ENCODE peak calls at places on chromosomes 6 and 20, in five cellular contexts. One of them, this sample, is unnamed.

GRCh38 chr20:8524716-8525343 is 392.8 kb downstream of the PLCB1 start:
- DNase-seq in kidney tubule cell: no peak
- DNase-seq in activated CD4-positive, alpha-beta T cell treated with anti-CD3 and anti-CD28 coated beads for 1 hour: no peak
- DNase-seq in GM23248: no peak
- DNase-seq in right lobe of liver: no peak
- DNase-seq in this sample: peak; percentile 27

GRCh38 chr6:73823046-73823735 is 127.2 kb downstream of the CD109 start:
- DNase-seq in kidney tubule cell: no peak
- DNase-seq in activated CD4-positive, alpha-beta T cell treated with anti-CD3 and anti-CD28 coated beads for 1 hour: no peak
- DNase-seq in right lobe of liver: no peak
- DNase-seq in GM23248: no peak
- DNase-seq in this sample: no peak

GRCh38 chr6:114315841-114316595 is 26.8 kb downstream of the HS3ST5 start:
- DNase-seq in activated CD4-positive, alpha-beta T cell treated with anti-CD3 and anti-CD28 coated beads for 1 hour: no peak
- DNase-seq in GM23248: no peak
- DNase-seq in kidney tubule cell: peak; percentile 9
- DNase-seq in right lobe of liver: no peak
- DNase-seq in this sample: peak; percentile 26

GRCh38 chr6:46325561-46326525 is 155.1 kb upstream of the ENPP5 start:
- DNase-seq in GM23248: peak; percentile 80
- DNase-seq in kidney tubule cell: peak; percentile 75
- DNase-seq in right lobe of liver: no peak
- DNase-seq in activated CD4-positive, alpha-beta T cell treated with anti-CD3 and anti-CD28 coated beads for 1 hour: no peak
- DNase-seq in this sample: peak; percentile 85

GRCh38 chr20:23340524-23340923 is 10.1 kb upstream of the NXT1 start:
- DNase-seq in GM23248: peak; percentile 76
- DNase-seq in activated CD4-positive, alpha-beta T cell treated with anti-CD3 and anti-CD28 coated beads for 1 hour: no peak
- DNase-seq in kidney tubule cell: peak; percentile 68
- DNase-seq in right lobe of liver: peak; percentile 34
- DNase-seq in this sample: peak; percentile 64

GRCh38 chr6:170250451-170250850 is 40.4 kb downstream of the DLL1 start:
- DNase-seq in kidney tubule cell: no peak
- DNase-seq in activated CD4-positive, alpha-beta T cell treated with anti-CD3 and anti-CD28 coated beads for 1 hour: no peak
- DNase-seq in right lobe of liver: no peak
- DNase-seq in GM23248: no peak
- DNase-seq in this sample: no peak

GRCh38 chr6:158769228-158769627 is 49.9 kb downstream of the EZR start:
- DNase-seq in right lobe of liver: no peak
- DNase-seq in activated CD4-positive, alpha-beta T cell treated with anti-CD3 and anti-CD28 coated beads for 1 hour: no peak
- DNase-seq in GM23248: no peak
- DNase-seq in kidney tubule cell: no peak
- DNase-seq in this sample: no peak

GRCh38 chr6:69936674-69937363 is 70.5 kb downstream of the COL19A1 start:
- DNase-seq in GM23248: peak; percentile 53
- DNase-seq in right lobe of liver: no peak
- DNase-seq in kidney tubule cell: peak; percentile 37
- DNase-seq in activated CD4-positive, alpha-beta T cell treated with anti-CD3 and anti-CD28 coated beads for 1 hour: no peak
- DNase-seq in this sample: peak; percentile 80

GRCh38 chr20:57716202-57716601 is 6.4 kb upstream of the PMEPA1 start:
- DNase-seq in kidney tubule cell: peak; percentile 89
- DNase-seq in activated CD4-positive, alpha-beta T cell treated with anti-CD3 and anti-CD28 coated beads for 1 hour: no peak
- DNase-seq in GM23248: peak; percentile 92
- DNase-seq in right lobe of liver: no peak
- DNase-seq in this sample: peak; percentile 83

GRCh38 chr6:30915591-30915946 is 1.5 kb downstream of the VARS2 start:
- DNase-seq in activated CD4-positive, alpha-beta T cell treated with anti-CD3 and anti-CD28 coated beads for 1 hour: no peak
- DNase-seq in GM23248: peak; percentile 77
- DNase-seq in kidney tubule cell: peak; percentile 83
- DNase-seq in right lobe of liver: no peak
- DNase-seq in this sample: peak; percentile 77

GRCh38 chr20:57957397-57958049 is 247.7 kb upstream of the PMEPA1 start:
- DNase-seq in right lobe of liver: no peak
- DNase-seq in GM23248: peak; percentile 81
- DNase-seq in activated CD4-positive, alpha-beta T cell treated with anti-CD3 and anti-CD28 coated beads for 1 hour: no peak
- DNase-seq in kidney tubule cell: peak; percentile 65
- DNase-seq in this sample: peak; percentile 23

GRCh38 chr6:6566766-6567165 is 21.8 kb upstream of the LY86 start:
- DNase-seq in GM23248: no peak
- DNase-seq in right lobe of liver: no peak
- DNase-seq in activated CD4-positive, alpha-beta T cell treated with anti-CD3 and anti-CD28 coated beads for 1 hour: no peak
- DNase-seq in kidney tubule cell: no peak
- DNase-seq in this sample: no peak

GRCh38 chr20:48186915-48187314 is 401.6 kb upstream of the SULF2 start:
- DNase-seq in activated CD4-positive, alpha-beta T cell treated with anti-CD3 and anti-CD28 coated beads for 1 hour: no peak
- DNase-seq in right lobe of liver: no peak
- DNase-seq in kidney tubule cell: no peak
- DNase-seq in GM23248: peak; percentile 10
- DNase-seq in this sample: peak; percentile 53

GRCh38 chr6:6801002-6801329 is 212.4 kb downstream of the LY86 start:
- DNase-seq in right lobe of liver: no peak
- DNase-seq in GM23248: no peak
- DNase-seq in activated CD4-positive, alpha-beta T cell treated with anti-CD3 and anti-CD28 coated beads for 1 hour: no peak
- DNase-seq in kidney tubule cell: no peak
- DNase-seq in this sample: no peak

GRCh38 chr20:5181955-5182354 is 55.1 kb downstream of the CDS2 start:
- DNase-seq in right lobe of liver: no peak
- DNase-seq in activated CD4-positive, alpha-beta T cell treated with anti-CD3 and anti-CD28 coated beads for 1 hour: no peak
- DNase-seq in GM23248: peak; percentile 45
- DNase-seq in kidney tubule cell: peak; percentile 25
- DNase-seq in this sample: peak; percentile 13

GRCh38 chr6:186221-186965 is 105.9 kb upstream of the DUSP22 start:
- DNase-seq in right lobe of liver: no peak
- DNase-seq in activated CD4-positive, alpha-beta T cell treated with anti-CD3 and anti-CD28 coated beads for 1 hour: no peak
- DNase-seq in GM23248: peak; percentile 13
- DNase-seq in kidney tubule cell: peak; percentile 12
- DNase-seq in this sample: peak; percentile 6

GRCh38 chr6:16355699-16356481 is 117.5 kb downstream of the GMPR start:
- DNase-seq in GM23248: peak; percentile 18
- DNase-seq in kidney tubule cell: peak; percentile 39
- DNase-seq in right lobe of liver: no peak
- DNase-seq in activated CD4-positive, alpha-beta T cell treated with anti-CD3 and anti-CD28 coated beads for 1 hour: no peak
- DNase-seq in this sample: peak; percentile 72

GRCh38 chr6:119158057-119158848 is 79.8 kb upstream of the FAM184A start:
- DNase-seq in kidney tubule cell: no peak
- DNase-seq in right lobe of liver: no peak
- DNase-seq in GM23248: peak; percentile 73
- DNase-seq in activated CD4-positive, alpha-beta T cell treated with anti-CD3 and anti-CD28 coated beads for 1 hour: no peak
- DNase-seq in this sample: peak; percentile 42

GRCh38 chr6:20644667-20645370 is 110.6 kb downstream of the CDKAL1 start:
- DNase-seq in GM23248: peak; percentile 25
- DNase-seq in right lobe of liver: no peak
- DNase-seq in activated CD4-positive, alpha-beta T cell treated with anti-CD3 and anti-CD28 coated beads for 1 hour: no peak
- DNase-seq in kidney tubule cell: peak; percentile 17
- DNase-seq in this sample: peak; percentile 48

GRCh38 chr20:16864069-16864468 is 115.9 kb downstream of the OTOR start:
- DNase-seq in kidney tubule cell: peak; percentile 38
- DNase-seq in activated CD4-positive, alpha-beta T cell treated with anti-CD3 and anti-CD28 coated beads for 1 hour: no peak
- DNase-seq in right lobe of liver: peak; percentile 19
- DNase-seq in GM23248: peak; percentile 75
- DNase-seq in this sample: no peak

GRCh38 chr20:61451009-61451408 is 198.9 kb downstream of the CDH4 start:
- DNase-seq in kidney tubule cell: no peak
- DNase-seq in GM23248: no peak
- DNase-seq in activated CD4-positive, alpha-beta T cell treated with anti-CD3 and anti-CD28 coated beads for 1 hour: no peak
- DNase-seq in right lobe of liver: no peak
- DNase-seq in this sample: no peak

GRCh38 chr6:153231048-153231635 is 100.1 kb upstream of the RGS17 start:
- DNase-seq in right lobe of liver: peak; percentile 22
- DNase-seq in activated CD4-positive, alpha-beta T cell treated with anti-CD3 and anti-CD28 coated beads for 1 hour: no peak
- DNase-seq in kidney tubule cell: peak; percentile 53
- DNase-seq in GM23248: peak; percentile 53
- DNase-seq in this sample: peak; percentile 47

GRCh38 chr6:160766657-160767018 is 64.6 kb downstream of the PLG start:
- DNase-seq in GM23248: no peak
- DNase-seq in right lobe of liver: no peak
- DNase-seq in kidney tubule cell: no peak
- DNase-seq in activated CD4-positive, alpha-beta T cell treated with anti-CD3 and anti-CD28 coated beads for 1 hour: no peak
- DNase-seq in this sample: no peak

GRCh38 chr6:135451617-135452190 is 45.8 kb downstream of the AHI1 start:
- DNase-seq in activated CD4-positive, alpha-beta T cell treated with anti-CD3 and anti-CD28 coated beads for 1 hour: no peak
- DNase-seq in right lobe of liver: no peak
- DNase-seq in GM23248: peak; percentile 56
- DNase-seq in kidney tubule cell: peak; percentile 38
- DNase-seq in this sample: peak; percentile 59